ENCODE peak calls at places on chromosomes 12 and 14, in ten cellular contexts. Z is glutamatergic neuron; P is stimulated activated CD4-positive, alpha-beta T cell treated with anti-CD3 and anti-CD28 coated beads, Interleukin-1b, Interleukin-23, amount 100 ng/mL, for 48 hours; I is endothelial cell; E is AG08396; F is B cell; W is HuH-7; A is astrocyte of the cerebellum; G is PC-9; S is epithelial cell of esophagus. Q is an unnamed sample.

GRCh38 chr12:113247123-113248045 is 26.1 kb downstream of the TPCN1 start:
- DNase-seq in Z (no peak), P (no peak), I (no peak), E (no peak), F (no peak), W (no peak), A (no peak), G (no peak), S (peak), Q (no peak)

GRCh38 chr14:49497725-49498348 is 88.3 kb downstream of the RPS29 start:
- DNase-seq in Z (no peak), P (no peak), I (peak), E (peak), F (peak), W (peak), A (peak), G (no peak), S (peak), Q (peak)

GRCh38 chr12:62604856-62605255 is 138.2 kb downstream of the MON2 start:
- DNase-seq in Z (no peak), P (no peak), I (no peak), E (no peak), F (no peak), W (no peak), A (no peak), G (no peak), S (peak), Q (no peak)

GRCh38 chr14:89856871-89857345 is 97.6 kb downstream of the EFCAB11 start:
- DNase-seq in Z (no peak), P (no peak), I (no peak), E (no peak), F (no peak), W (peak), A (no peak), G (no peak), S (peak), Q (no peak)

GRCh38 chr12:62260733-62261683 is 804 bp downstream of the USP15 start:
- DNase-seq in Z (no peak), P (peak), I (peak), E (peak), F (peak), W (peak), A (peak), G (peak), S (peak), Q (no peak)

GRCh38 chr14:32374155-32374554 is 45.1 kb downstream of the AKAP6 start:
- DNase-seq in Z (no peak), P (no peak), I (no peak), E (no peak), F (no peak), W (no peak), A (no peak), G (no peak), S (peak), Q (no peak)

GRCh38 chr12:95515197-95515596 is 36.1 kb downstream of the USP44 start:
- DNase-seq in Z (no peak), P (no peak), I (no peak), E (no peak), F (no peak), W (no peak), A (no peak), G (no peak), S (no peak), Q (no peak)

GRCh38 chr12:52278931-52279682 is 4.7 kb downstream of the KRT86 start:
- DNase-seq in Z (peak), P (peak), I (peak), E (peak), F (peak), W (peak), A (no peak), G (peak), S (peak), Q (peak)

GRCh38 chr14:65817011-65817410 is 404.5 kb downstream of the FUT8 start:
- DNase-seq in Z (no peak), P (no peak), I (no peak), E (no peak), F (no peak), W (no peak), A (no peak), G (no peak), S (peak), Q (no peak)

GRCh38 chr12:14577344-14577743 is 9.7 kb upstream of the PLBD1 start:
- DNase-seq in Z (no peak), P (no peak), I (no peak), E (no peak), F (no peak), W (no peak), A (peak), G (no peak), S (peak), Q (no peak)

GRCh38 chr14:64465208-64465821 is at the start of gene AKAP5:
- DNase-seq in Z (peak), P (peak), I (peak), E (peak), F (peak), W (peak), A (no peak), G (peak), S (peak), Q (no peak)

GRCh38 chr14:94161979-94162378 is 12.1 kb upstream of the PPP4R4 start:
- DNase-seq in Z (no peak), P (no peak), I (no peak), E (no peak), F (no peak), W (no peak), A (no peak), G (no peak), S (no peak), Q (no peak)

GRCh38 chr12:24709201-24709600 is 239.7 kb downstream of the BCAT1 start:
- DNase-seq in Z (no peak), P (no peak), I (no peak), E (no peak), F (no peak), W (no peak), A (no peak), G (no peak), S (peak), Q (no peak)

GRCh38 chr12:51836833-51837184 is 11.7 kb downstream of the FIGNL2 start:
- DNase-seq in Z (peak), P (no peak), I (no peak), E (no peak), F (no peak), W (no peak), A (no peak), G (no peak), S (no peak), Q (no peak)

GRCh38 chr14:32985881-32986280 is 47.2 kb downstream of the NPAS3 start:
- DNase-seq in Z (no peak), P (no peak), I (no peak), E (no peak), F (no peak), W (no peak), A (no peak), G (no peak), S (no peak), Q (no peak)

GRCh38 chr14:61368061-61368710 is 46.8 kb downstream of the PRKCH start:
- DNase-seq in Z (no peak), P (no peak), I (no peak), E (no peak), F (no peak), W (no peak), A (no peak), G (peak), S (peak), Q (no peak)

GRCh38 chr12:57452181-57452936 is 2.7 kb upstream of the INHBE start:
- DNase-seq in Z (peak), P (peak), I (no peak), E (peak), F (no peak), W (no peak), A (no peak), G (no peak), S (peak), Q (peak)

GRCh38 chr14:23402296-23403138 is 5.6 kb downstream of the MYH6 start:
- DNase-seq in Z (no peak), P (no peak), I (no peak), E (no peak), F (no peak), W (no peak), A (no peak), G (no peak), S (no peak), Q (no peak)

GRCh38 chr12:5516781-5517180 is 84.9 kb downstream of the NTF3 start:
- DNase-seq in Z (peak), P (no peak), I (no peak), E (no peak), F (no peak), W (no peak), A (no peak), G (no peak), S (no peak), Q (no peak)

GRCh38 chr12:46480724-46481123 is 108.2 kb upstream of the SLC38A2 start:
- DNase-seq in Z (no peak), P (no peak), I (no peak), E (no peak), F (no peak), W (no peak), A (no peak), G (no peak), S (no peak), Q (no peak)

GRCh38 chr12:48285751-48286650 is 64.7 kb downstream of the ZNF641 start:
- DNase-seq in Z (no peak), P (peak), I (no peak), E (no peak), F (no peak), W (no peak), A (no peak), G (no peak), S (no peak), Q (no peak)

GRCh38 chr14:92747701-92748258 is 647 bp downstream of the LGMN start:
- DNase-seq in Z (no peak), P (no peak), I (no peak), E (peak), F (no peak), W (no peak), A (no peak), G (no peak), S (no peak), Q (no peak)

GRCh38 chr14:93063393-93063792 is 52.3 kb downstream of the ITPK1 start:
- DNase-seq in Z (no peak), P (no peak), I (no peak), E (no peak), F (no peak), W (no peak), A (no peak), G (no peak), S (no peak), Q (no peak)

GRCh38 chr12:103855036-103855712 is 14.1 kb upstream of the NT5DC3 start:
- DNase-seq in Z (no peak), P (no peak), I (no peak), E (no peak), F (no peak), W (no peak), A (peak), G (no peak), S (no peak), Q (no peak)

GRCh38 chr12:111027431-111027830 is 107.1 kb upstream of the MYL2 start:
- DNase-seq in Z (no peak), P (no peak), I (no peak), E (no peak), F (no peak), W (no peak), A (no peak), G (no peak), S (no peak), Q (no peak)

GRCh38 chr14:88554458-88555286 is at the start of gene PTPN21:
- DNase-seq in Z (peak), P (no peak), I (peak), E (peak), F (peak), W (peak), A (no peak), G (peak), S (peak), Q (no peak)

GRCh38 chr12:52691076-52691764 is 11.0 kb upstream of the KRT1 start:
- DNase-seq in Z (peak), P (peak), I (peak), E (no peak), F (peak), W (no peak), A (no peak), G (no peak), S (no peak), Q (no peak)

GRCh38 chr12:129964826-129965457 is 61.1 kb upstream of the TMEM132D start:
- DNase-seq in Z (no peak), P (no peak), I (no peak), E (no peak), F (no peak), W (no peak), A (no peak), G (no peak), S (peak), Q (no peak)

GRCh38 chr14:75275598-75275997 is 3.0 kb upstream of the FOS start:
- DNase-seq in Z (no peak), P (no peak), I (no peak), E (no peak), F (no peak), W (no peak), A (no peak), G (no peak), S (no peak), Q (no peak)

GRCh38 chr12:5076761-5077160 is 33.1 kb downstream of the KCNA5 start:
- DNase-seq in Z (no peak), P (no peak), I (no peak), E (no peak), F (no peak), W (no peak), A (no peak), G (no peak), S (no peak), Q (no peak)

GRCh38 chr12:5051334-5051733 is 7.7 kb downstream of the KCNA5 start:
- DNase-seq in Z (no peak), P (no peak), I (no peak), E (no peak), F (no peak), W (no peak), A (no peak), G (no peak), S (no peak), Q (no peak)